ENCODE peak calls at places on chromosomes 12 and 14, in seven cellular contexts. M is A549, C is sigmoid colon, J is stomach, I is ovary, W is suprapubic skin, E is upper lobe of left lung. V is an unnamed sample.

GRCh38 chr14:24312736-24313507 is 1.6 kb downstream of the LTB4R start:
- DNase-seq in M (no peak), C (peak; percentile 74), J (no peak), I (no peak), W (no peak), E (no peak), V (peak; percentile 62)

GRCh38 chr14:77469041-77469440 is 11.1 kb downstream of the AHSA1 start:
- DNase-seq in M (no peak), C (no peak), J (no peak), I (peak; percentile 19), W (no peak), E (no peak), V (no peak)

GRCh38 chr14:51862171-51862838 is 1.9 kb downstream of the GNG2 start:
- DNase-seq in M (no peak), C (no peak), J (no peak), I (no peak), W (no peak), E (no peak), V (no peak)

GRCh38 chr12:45257185-45257585 is 41.3 kb downstream of the ANO6 start:
- DNase-seq in M (no peak), C (no peak), J (no peak), I (no peak), W (no peak), E (no peak), V (no peak)

GRCh38 chr12:53515291-53515680 is 8.0 kb upstream of the NPFF start:
- DNase-seq in M (no peak), C (no peak), J (no peak), I (no peak), W (no peak), E (no peak), V (no peak)

GRCh38 chr14:91996951-91997371 is 42.9 kb downstream of the TRIP11 start:
- DNase-seq in M (peak; percentile 51), C (no peak), J (no peak), I (no peak), W (no peak), E (no peak), V (no peak)

GRCh38 chr12:18108611-18109010 is 18.6 kb upstream of the RERGL start:
- DNase-seq in M (no peak), C (no peak), J (no peak), I (no peak), W (no peak), E (no peak), V (no peak)

GRCh38 chr12:113142173-113142885 is 6.8 kb upstream of the RASAL1 start:
- DNase-seq in M (no peak), C (no peak), J (peak; percentile 68), I (no peak), W (no peak), E (no peak), V (peak; percentile 77)

GRCh38 chr12:103680591-103681065 is 93.6 kb downstream of the STAB2 start:
- DNase-seq in M (no peak), C (no peak), J (no peak), I (no peak), W (no peak), E (no peak), V (peak; percentile 38)

GRCh38 chr12:122028601-122029560 is 7.2 kb downstream of the BCL7A start:
- DNase-seq in M (no peak), C (no peak), J (no peak), I (no peak), W (no peak), E (no peak), V (no peak)

GRCh38 chr12:53097564-53098353 is at the start of gene IGFBP6:
- DNase-seq in M (peak; percentile 65), C (peak; percentile 85), J (peak; percentile 55), I (peak; percentile 77), W (peak; percentile 84), E (peak; percentile 94), V (peak; percentile 66)

GRCh38 chr12:76536546-76536945 is 23.0 kb downstream of the OSBPL8 start:
- DNase-seq in M (no peak), C (no peak), J (no peak), I (no peak), W (no peak), E (no peak), V (no peak)

GRCh38 chr12:108803428-108804105 is 53.8 kb downstream of the SSH1 start:
- DNase-seq in M (peak; percentile 85), C (peak; percentile 94), J (peak; percentile 80), I (peak; percentile 62), W (no peak), E (no peak), V (peak; percentile 82)

GRCh38 chr12:30985814-30986452 is 59.4 kb downstream of the TSPAN11 start:
- DNase-seq in M (peak; percentile 55), C (no peak), J (peak; percentile 59), I (peak; percentile 70), W (no peak), E (peak; percentile 75), V (peak; percentile 23)

GRCh38 chr14:72913809-72914208 is 12.5 kb upstream of the DCAF4 start:
- DNase-seq in M (no peak), C (no peak), J (no peak), I (no peak), W (no peak), E (no peak), V (no peak)

GRCh38 chr12:103728323-103728722 is 112.7 kb downstream of the NT5DC3 start:
- DNase-seq in M (no peak), C (no peak), J (no peak), I (no peak), W (no peak), E (no peak), V (no peak)

GRCh38 chr14:80456200-80456599 is 244.9 kb upstream of the DIO2 start:
- DNase-seq in M (no peak), C (no peak), J (no peak), I (no peak), W (no peak), E (no peak), V (no peak)

GRCh38 chr14:91284146-91284790 is 39.8 kb upstream of the GPR68 start:
- DNase-seq in M (no peak), C (no peak), J (no peak), I (peak; percentile 47), W (no peak), E (no peak), V (no peak)

GRCh38 chr14:23237772-23238594 is at the start of gene RNF212B:
- DNase-seq in M (peak; percentile 79), C (peak; percentile 96), J (peak; percentile 99), I (peak; percentile 95), W (peak; percentile 92), E (peak; percentile 98), V (peak; percentile 96)

GRCh38 chr14:31441273-31442110 is 15.8 kb downstream of the DTD2 start:
- DNase-seq in M (peak; percentile 88), C (no peak), J (no peak), I (no peak), W (no peak), E (no peak), V (no peak)

GRCh38 chr14:69820991-69821390 is 23.9 kb upstream of the SLC10A1 start:
- DNase-seq in M (no peak), C (no peak), J (no peak), I (no peak), W (no peak), E (no peak), V (no peak)

GRCh38 chr14:54691525-54692260 is 124.8 kb downstream of the SAMD4A start:
- DNase-seq in M (peak; percentile 73), C (peak; percentile 92), J (peak; percentile 79), I (peak; percentile 80), W (no peak), E (no peak), V (peak; percentile 80)

GRCh38 chr12:401235-402126 is at the start of gene CCDC77:
- DNase-seq in M (peak; percentile 95), C (peak; percentile 95), J (peak; percentile 92), I (peak; percentile 94), W (peak; percentile 96), E (peak; percentile 93), V (peak; percentile 93)
- H3K4me3 ChIP-seq in M (peak within 1 kb of the TSS; percentile 72), C (peak within 1 kb of the TSS; percentile 68), J (peak within 1 kb of the TSS; percentile 65), I (peak within 1 kb of the TSS; percentile 68), W (peak within 1 kb of the TSS; percentile 75), E (peak within 1 kb of the TSS; percentile 81), V (peak within 1 kb of the TSS; percentile 34)

GRCh38 chr14:21014761-21015190 is 10.1 kb downstream of the NDRG2 start:
- DNase-seq in M (peak; percentile 86), C (peak; percentile 93), J (peak; percentile 86), I (peak; percentile 86), W (peak; percentile 93), E (no peak), V (peak; percentile 92)
- TF ChIP-seq EP300 in M (no peak), C (no peak), J (no peak), I (no peak), W (no peak), E (no peak), V (no peak)

GRCh38 chr12:105640780-105641179 is 310.3 kb downstream of the C12orf75 start:
- DNase-seq in M (no peak), C (no peak), J (no peak), I (no peak), W (no peak), E (no peak), V (no peak)

GRCh38 chr12:105641742-105642141 is 311.3 kb downstream of the C12orf75 start:
- DNase-seq in M (no peak), C (no peak), J (no peak), I (no peak), W (no peak), E (no peak), V (no peak)

GRCh38 chr12:105644770-105645169 is 314.3 kb downstream of the C12orf75 start:
- DNase-seq in M (no peak), C (no peak), J (no peak), I (no peak), W (no peak), E (no peak), V (no peak)
- H3K4me3 ChIP-seq in M (no peak overlapping the region), C (no peak overlapping the region), J (no peak overlapping the region), I (no peak overlapping the region), W (no peak overlapping the region), E (no peak overlapping the region), V (no peak overlapping the region)

GRCh38 chr12:2225736-2226135 is 172.9 kb downstream of the CACNA1C start:
- DNase-seq in M (no peak), C (no peak), J (no peak), I (no peak), W (no peak), E (no peak), V (no peak)
- TF ChIP-seq EP300 in M (no peak), C (no peak), J (no peak), I (no peak), W (no peak), E (no peak), V (no peak)

DNA sequence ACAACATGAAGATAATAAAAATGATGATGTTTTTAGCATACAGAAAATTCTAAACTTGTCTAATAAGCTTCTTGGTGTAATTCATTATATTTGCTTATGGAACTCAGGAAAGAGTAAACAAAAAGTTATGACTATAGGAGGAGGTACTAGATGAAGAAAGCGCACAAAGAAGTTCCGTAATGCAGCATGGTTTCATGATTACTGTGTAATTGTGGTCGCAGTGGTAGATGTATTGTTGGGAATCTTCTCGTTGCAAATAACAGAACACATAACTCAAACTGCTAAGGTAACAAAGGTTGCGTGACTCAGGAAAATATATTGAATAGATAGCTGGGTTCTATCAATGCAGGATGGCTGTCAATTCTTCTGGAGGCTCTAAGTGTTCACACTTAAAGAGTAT is 283.2 kb upstream of the ATP2B1 start:
- DNase-seq in M (no peak), C (no peak), J (no peak), I (no peak), W (no peak), E (no peak), V (no peak)
- H3K4me3 ChIP-seq in M (no peak overlapping the region), C (no peak overlapping the region), J (no peak overlapping the region), I (no peak overlapping the region), W (no peak overlapping the region), E (no peak overlapping the region), V (no peak overlapping the region)

GRCh38 chr14:49044981-49045380 is 541.2 kb downstream of the RPS29 start:
- DNase-seq in M (no peak), C (no peak), J (no peak), I (no peak), W (no peak), E (no peak), V (no peak)
- TF ChIP-seq EP300 in M (no peak), C (no peak), J (no peak), I (no peak), W (no peak), E (no peak), V (no peak)

V was measured in transverse colon.